ENCODE peak calls at places on chromosome 19, in four cellular contexts. U is HCT116, R is lung, Y is lower lobe of right lung. F is an unnamed sample.

GRCh38 chr19:33443638-33444195 is 70.2 kb downstream of the CEBPG start:
- ATAC-seq in U (no peak), R (no peak), Y (no peak), F (no peak)

GRCh38 chr19:44644391-44645016 is 794 bp downstream of the PVR start:
- ATAC-seq in U (peak), R (peak), Y (peak), F (peak)

GRCh38 chr19:43664008-43664407 is 6.0 kb downstream of the PLAUR start:
- ATAC-seq in U (no peak), R (no peak), Y (no peak), F (no peak)

GRCh38 chr19:3346677-3347353 is 19.6 kb upstream of the NFIC start:
- ATAC-seq in U (no peak), R (no peak), Y (peak), F (peak)

GRCh38 chr19:31312004-31312403 is 37.2 kb downstream of the TSHZ3 start:
- ATAC-seq in U (no peak), R (no peak), Y (peak), F (no peak)

GRCh38 chr19:2977001-2977685 is at the start of gene TLE6:
- ATAC-seq in U (peak), R (peak), Y (peak), F (peak)

GRCh38 chr19:30229524-30230174 is 142.5 kb upstream of the ZNF536 start:
- ATAC-seq in U (no peak), R (no peak), Y (no peak), F (no peak)

GRCh38 chr19:3538258-3538929 is 580 bp upstream of the TEKTIP1 start:
- ATAC-seq in U (peak), R (no peak), Y (no peak), F (no peak)

GRCh38 chr19:17841810-17842662 is 5.7 kb downstream of the JAK3 start:
- ATAC-seq in U (peak), R (peak), Y (peak), F (peak)

GRCh38 chr19:48670699-48671455 is 1.9 kb downstream of the NTN5 start:
- ATAC-seq in U (no peak), R (no peak), Y (no peak), F (no peak)

GRCh38 chr19:4534836-4535658 is at the start of gene PLIN5:
- ATAC-seq in U (peak), R (peak), Y (peak), F (peak)

GRCh38 chr19:8494158-8494557 is 8.3 kb downstream of the PRAM1 start:
- ATAC-seq in U (no peak), R (no peak), Y (no peak), F (no peak)

GRCh38 chr19:12077375-12077774 is 12.8 kb downstream of the ZNF844 start:
- ATAC-seq in U (no peak), R (no peak), Y (no peak), F (no peak)

GRCh38 chr19:4267901-4268815 is 10.9 kb upstream of the SHD start:
- ATAC-seq in U (no peak), R (no peak), Y (no peak), F (no peak)

GRCh38 chr19:28632357-28633076 is 580.4 kb downstream of the UQCRFS1 start:
- ATAC-seq in U (no peak), R (no peak), Y (peak), F (no peak)

GRCh38 chr19:35107541-35107939 is 8.1 kb upstream of the FXYD3 start:
- ATAC-seq in U (peak), R (no peak), Y (peak), F (peak)

GRCh38 chr19:1488282-1488601 is 1.9 kb downstream of the PCSK4 start:
- ATAC-seq in U (no peak), R (no peak), Y (no peak), F (no peak)

GRCh38 chr19:45265375-45265774 is 14.3 kb downstream of the MARK4 start:
- ATAC-seq in U (no peak), R (no peak), Y (no peak), F (no peak)

GRCh38 chr19:2188708-2189385 is 25.1 kb downstream of the DOT1L start:
- ATAC-seq in U (no peak), R (no peak), Y (no peak), F (no peak)

GRCh38 chr19:13844130-13844631 is 32.8 kb upstream of the NANOS3 start:
- ATAC-seq in U (no peak), R (no peak), Y (no peak), F (no peak)

GRCh38 chr19:10747271-10747670 is 29.4 kb downstream of the DNM2 start:
- ATAC-seq in U (no peak), R (no peak), Y (no peak), F (no peak)

GRCh38 chr19:1882089-1882785 is 3.1 kb downstream of the ABHD17A start:
- ATAC-seq in U (no peak), R (no peak), Y (no peak), F (no peak)

GRCh38 chr19:16382775-16383543 is 58.3 kb downstream of the KLF2 start:
- ATAC-seq in U (peak), R (peak), Y (peak), F (peak)

GRCh38 chr19:16385296-16385695 is 60.7 kb downstream of the KLF2 start:
- ATAC-seq in U (no peak), R (no peak), Y (no peak), F (no peak)

GRCh38 chr19:16381756-16382401 is 57.3 kb downstream of the KLF2 start:
- ATAC-seq in U (no peak), R (peak), Y (no peak), F (peak)

GRCh38 chr19:16384688-16385087 is 60.1 kb downstream of the KLF2 start:
- ATAC-seq in U (no peak), R (no peak), Y (no peak), F (no peak)

GRCh38 chr19:16383584-16384161 is 59.0 kb downstream of the KLF2 start:
- ATAC-seq in U (peak), R (no peak), Y (peak), F (no peak)
- TF ChIP-seq CTCF in U (no peak), R (no peak), Y (no peak), F (no peak)

GRCh38 chr19:311813-312261 is 20.6 kb upstream of the PLPP2 start:
- ATAC-seq in U (no peak), R (peak), Y (peak), F (no peak)
- H3K4me3 ChIP-seq in U (no peak), R (no peak), Y (peak), F (peak)

GRCh38 chr19:50329146-50329925 is at the start of gene KCNC3:
- ATAC-seq in U (peak), R (peak), Y (peak), F (peak)

GRCh38 chr19:50330365-50331078 is 1.3 kb upstream of the KCNC3 start:
- ATAC-seq in U (peak), R (peak), Y (peak), F (peak)

GRCh38 chr19:50327013-50327412 is 2.2 kb downstream of the KCNC3 start:
- ATAC-seq in U (no peak), R (no peak), Y (no peak), F (no peak)

GRCh38 chr19:50327461-50328256 is 1.5 kb downstream of the KCNC3 start:
- ATAC-seq in U (no peak), R (no peak), Y (no peak), F (no peak)

DNA sequence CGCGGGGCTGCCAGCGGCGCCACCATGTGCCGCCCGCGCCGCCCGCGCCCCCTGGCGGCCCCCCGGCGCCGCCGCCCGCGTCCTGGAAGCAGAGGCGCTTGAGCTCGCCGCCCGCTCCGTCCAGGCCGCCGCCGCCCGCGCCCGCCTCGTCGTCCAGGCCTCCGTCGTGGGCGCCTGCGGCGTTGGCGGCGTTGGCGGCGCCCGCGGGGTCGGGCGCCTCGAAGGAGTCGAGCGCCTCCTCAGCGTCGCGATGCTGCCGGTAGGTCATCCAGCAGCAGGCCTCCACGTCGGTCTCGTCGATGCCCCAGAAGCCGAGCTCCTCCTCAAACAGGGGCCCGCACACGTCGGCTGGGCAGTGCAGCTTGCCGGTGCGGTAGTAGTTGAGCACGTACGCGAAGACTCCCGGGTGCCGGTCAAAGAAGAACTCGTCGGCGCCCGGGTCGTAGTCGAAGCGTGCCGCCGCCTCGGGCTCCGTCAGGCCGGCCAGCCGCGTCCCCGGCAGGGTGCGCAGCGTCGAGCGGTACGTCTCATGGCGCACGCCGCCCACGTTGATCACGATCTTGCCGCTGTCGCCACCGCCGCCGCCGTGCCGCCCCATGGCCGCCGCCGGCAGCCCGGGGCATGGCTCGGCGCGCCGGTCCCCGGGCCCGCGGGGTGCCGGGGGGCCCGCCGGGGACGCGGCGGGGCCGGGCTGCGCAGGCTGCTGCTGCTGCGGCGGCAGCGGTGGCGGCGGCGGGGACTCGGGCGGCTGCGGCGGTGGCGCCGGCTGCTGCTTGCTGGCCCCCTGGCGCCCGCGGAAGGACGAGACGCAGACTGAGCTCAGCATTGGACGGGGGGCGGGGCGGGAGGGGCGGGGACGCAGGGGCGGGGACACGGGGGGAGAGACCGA is 676 bp downstream of the KCNC3 start:
- ATAC-seq in U (no peak), R (no peak), Y (no peak), F (peak)
- TF ChIP-seq CTCF in U (no peak), R (no peak), Y (no peak), F (no peak)

GRCh38 chr19:53909471-53910169 is 542 bp downstream of the CACNG7 start:
- ATAC-seq in U (no peak), R (no peak), Y (no peak), F (no peak)

GRCh38 chr19:53908933-53909415 is at the start of gene CACNG7:
- ATAC-seq in U (no peak), R (no peak), Y (no peak), F (no peak)

GRCh38 chr19:53908106-53908932 is 759 bp upstream of the CACNG7 start:
- ATAC-seq in U (peak), R (no peak), Y (peak), F (peak)

GRCh38 chr19:53907690-53908089 is 1.4 kb upstream of the CACNG7 start:
- ATAC-seq in U (no peak), R (no peak), Y (no peak), F (no peak)

DNA sequence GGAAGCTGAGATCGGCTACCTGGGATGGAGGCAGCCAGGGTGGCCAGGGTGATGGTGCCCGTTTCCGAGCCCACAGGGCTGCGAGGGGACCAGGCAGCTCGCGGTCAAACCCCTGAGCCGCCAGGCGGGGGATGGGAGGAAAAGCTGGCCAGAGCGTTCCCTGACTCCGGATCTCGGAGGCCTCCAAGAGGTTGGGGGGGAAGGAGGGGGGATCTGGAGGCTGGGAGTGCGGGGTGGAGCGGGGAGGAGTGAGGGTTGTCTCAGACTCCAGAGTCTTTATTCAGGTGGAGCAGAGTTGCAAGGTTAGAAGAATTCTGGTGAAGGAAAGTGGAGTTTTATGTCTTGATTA is 1.1 kb downstream of the CACNG7 start:
- ATAC-seq in U (no peak), R (no peak), Y (no peak), F (no peak)
- H3K4me3 ChIP-seq in U (no peak), R (no peak), Y (no peak), F (no peak)

GRCh38 chr19:39038098-39038497 is 5.7 kb upstream of the FBXO27 start:
- ATAC-seq in U (peak), R (no peak), Y (peak), F (no peak)
- TF ChIP-seq CTCF in U (peak), R (no peak), Y (no peak), F (no peak)

GRCh38 chr19:50695251-50696064 is 24.1 kb downstream of the SHANK1 start:
- ATAC-seq in U (peak), R (no peak), Y (no peak), F (no peak)
- H3K4me3 ChIP-seq in U (no peak), R (no peak), Y (no peak), F (no peak)

GRCh38 chr19:52601025-52601973 is 31.2 kb downstream of the ZNF701 start:
- ATAC-seq in U (peak), R (peak), Y (peak), F (peak)
- TF ChIP-seq CTCF in U (no peak), R (peak), Y (peak), F (peak)

GRCh38 chr19:40755248-40755624 is 4.2 kb downstream of the SNRPA start:
- ATAC-seq in U (no peak), R (no peak), Y (no peak), F (no peak)
- H3K4me3 ChIP-seq in U (no peak), R (no peak), Y (peak), F (no peak)

GRCh38 chr19:6213696-6214585 is 65.8 kb downstream of the MLLT1 start:
- ATAC-seq in U (no peak), R (no peak), Y (no peak), F (no peak)
- TF ChIP-seq CTCF in U (no peak), R (no peak), Y (no peak), F (no peak)

F was measured in gastroesophageal sphincter.